ENCODE peak calls at places on chromosome 19, in six cellular contexts. W is RPMI8226; J is progenitor cell of endocrine pancreas; O is NCI-H345; Z is activated effector memory CD4-positive, alpha-beta T cell treated with Interleukin-2 at 50 U/mL for 16 hours; N is mammary epithelial cell. F is an unnamed sample.

GRCh38 chr19:50639121-50640112 is at the start of gene SYT3:
- DNase-seq in W (peak; percentile 47), J (peak; percentile 38), O (peak; percentile 1), Z (no peak), N (no peak), F (peak; percentile 20)

GRCh38 chr19:47176627-47177090 is 46.0 kb downstream of the SAE1 start:
- DNase-seq in W (no peak), J (no peak), O (no peak), Z (peak; percentile 18), N (peak; percentile 74), F (no peak)

GRCh38 chr19:38667552-38668205 is 20.2 kb downstream of the ACTN4 start:
- DNase-seq in W (no peak), J (no peak), O (no peak), Z (no peak), N (no peak), F (no peak)

GRCh38 chr19:18392936-18393335 is 4.5 kb downstream of the LRRC25 start:
- DNase-seq in W (no peak), J (no peak), O (no peak), Z (no peak), N (no peak), F (no peak)

GRCh38 chr19:16200038-16200775 is 2.5 kb downstream of the AP1M1 start:
- DNase-seq in W (no peak), J (no peak), O (no peak), Z (no peak), N (no peak), F (no peak)

GRCh38 chr19:4694211-4694987 is 24.3 kb upstream of the MYDGF start:
- DNase-seq in W (peak; percentile 98), J (no peak), O (no peak), Z (no peak), N (peak; percentile 100), F (no peak)

GRCh38 chr19:16624236-16624635 is 3.8 kb downstream of the MED26 start:
- DNase-seq in W (no peak), J (no peak), O (no peak), Z (no peak), N (no peak), F (no peak)

GRCh38 chr19:3782330-3782729 is 3.9 kb downstream of the MATK start:
- DNase-seq in W (no peak), J (no peak), O (no peak), Z (no peak), N (no peak), F (no peak)

GRCh38 chr19:2478756-2479555 is 3.0 kb downstream of the GADD45B start:
- DNase-seq in W (peak; percentile 86), J (no peak), O (no peak), Z (peak; percentile 63), N (peak; percentile 69), F (peak; percentile 83)

GRCh38 chr19:47512183-47512947 is 2.5 kb downstream of the NAPA start:
- DNase-seq in W (no peak), J (no peak), O (no peak), Z (no peak), N (no peak), F (no peak)

GRCh38 chr19:7670150-7670784 is 1.4 kb downstream of the RETN start:
- DNase-seq in W (peak; percentile 60), J (no peak), O (no peak), Z (no peak), N (no peak), F (no peak)

GRCh38 chr19:51733742-51734522 is 10.1 kb upstream of the HAS1 start:
- DNase-seq in W (no peak), J (no peak), O (no peak), Z (no peak), N (no peak), F (no peak)

GRCh38 chr19:18366027-18366435 is 19.9 kb upstream of the GDF15 start:
- DNase-seq in W (no peak), J (no peak), O (no peak), Z (no peak), N (peak; percentile 30), F (no peak)

GRCh38 chr19:14139944-14140343 is 3.6 kb upstream of the ASF1B start:
- DNase-seq in W (no peak), J (no peak), O (no peak), Z (no peak), N (no peak), F (no peak)

GRCh38 chr19:35760711-35761349 is 2.9 kb downstream of the PROSER3 start:
- DNase-seq in W (no peak), J (no peak), O (no peak), Z (no peak), N (no peak), F (no peak)

GRCh38 chr19:48815870-48816501 is 5.2 kb upstream of the BCAT2 start:
- DNase-seq in W (peak; percentile 53), J (no peak), O (peak; percentile 19), Z (no peak), N (peak; percentile 18), F (no peak)

GRCh38 chr19:43425567-43426392 is 11.1 kb downstream of the TEX101 start:
- DNase-seq in W (no peak), J (no peak), O (peak; percentile 2), Z (no peak), N (peak; percentile 40), F (no peak)